ENCODE peak calls at places on chromosomes 16 and 17, in four cellular contexts. E is pancreas, G is neuronal stem cell, S is right atrium auricular region. T is an unnamed sample.
A peak's percentile ranks its signal among the peaks of the same experiment; 100 is the strongest.

GRCh38 chr17:36188891-36189306 is 7.7 kb downstream of the CCL3L1 start:
- DNase-seq in E (no peak), G (no peak), S (no peak), T (peak; percentile 62)

GRCh38 chr17:951388-952132 is 28.0 kb downstream of the NXN start:
- DNase-seq in E (no peak), G (peak; percentile 67), S (no peak), T (peak; percentile 80)

GRCh38 chr16:85554791-85555548 is 58.2 kb upstream of the GSE1 start:
- DNase-seq in E (peak; percentile 81), G (no peak), S (peak; percentile 87), T (peak; percentile 83)

GRCh38 chr17:71792966-71793365 is 327.9 kb upstream of the SOX9 start:
- DNase-seq in E (no peak), G (no peak), S (no peak), T (no peak)

GRCh38 chr17:28413804-28414203 is 7.8 kb upstream of the SLC46A1 start:
- DNase-seq in E (no peak), G (no peak), S (no peak), T (no peak)

GRCh38 chr17:37179893-37180292 is 195.9 kb upstream of the C17orf78 start:
- DNase-seq in E (no peak), G (no peak), S (no peak), T (no peak)

GRCh38 chr17:45733781-45734180 is 50.3 kb upstream of the CRHR1 start:
- DNase-seq in E (no peak), G (no peak), S (no peak), T (no peak)

GRCh38 chr17:28282596-28282995 is 36.4 kb upstream of the TMEM97 start:
- DNase-seq in E (no peak), G (no peak), S (no peak), T (no peak)

GRCh38 chr17:76725580-76726230 is 701 bp downstream of the JMJD6 start:
- DNase-seq in E (peak; percentile 86), G (no peak), S (peak; percentile 90), T (peak; percentile 91)

GRCh38 chr16:25063865-25064264 is 47.7 kb upstream of the LCMT1 start:
- DNase-seq in E (no peak), G (no peak), S (peak; percentile 67), T (no peak)

GRCh38 chr16:11156401-11156800 is 99.6 kb downstream of the SOCS1 start:
- DNase-seq in E (no peak), G (no peak), S (no peak), T (no peak)

GRCh38 chr16:14193316-14193871 is 122.3 kb downstream of the MRTFB start:
- DNase-seq in E (no peak), G (no peak), S (no peak), T (no peak)

GRCh38 chr17:71325117-71325516 is 795.7 kb upstream of the SOX9 start:
- DNase-seq in E (no peak), G (no peak), S (no peak), T (no peak)

GRCh38 chr17:21573961-21574610 is 118.2 kb upstream of the KCNJ18 start:
- DNase-seq in E (no peak), G (no peak), S (peak; percentile 69), T (no peak)

GRCh38 chr16:35516551-35516950 is 2057.1 kb downstream of the TP53TG3F start:
- DNase-seq in E (no peak), G (no peak), S (no peak), T (no peak)

GRCh38 chr17:83150369-83151055 is 71.1 kb downstream of the METRNL start:
- DNase-seq in E (no peak), G (no peak), S (peak; percentile 47), T (no peak)

GRCh38 chr17:8326591-8327583 is 12.8 kb upstream of the ODF4 start:
- DNase-seq in E (peak; percentile 74), G (no peak), S (peak; percentile 62), T (no peak)

GRCh38 chr17:66567234-66568170 is 265.1 kb downstream of the PRKCA start:
- DNase-seq in E (peak; percentile 92), G (peak; percentile 59), S (peak; percentile 78), T (no peak)

GRCh38 chr17:77446959-77447634 is 306.3 kb downstream of the SEC14L1 start:
- DNase-seq in E (no peak), G (no peak), S (no peak), T (no peak)

GRCh38 chr16:30698816-30699614 is at the start of gene SRCAP:
- DNase-seq in E (peak; percentile 88), G (peak; percentile 81), S (peak; percentile 86), T (peak; percentile 92)
- H3K27ac ChIP-seq in E (peak within 1 kb of the TSS; percentile 100), G (peak within 1 kb of the TSS; percentile 100), S (peak within 1 kb of the TSS; percentile 100), T (peak within 1 kb of the TSS; percentile 100)

GRCh38 chr16:30351001-30351441 is 4.1 kb downstream of the CD2BP2 start:
- DNase-seq in E (no peak), G (no peak), S (no peak), T (no peak)

GRCh38 chr16:30353438-30354129 is 1.5 kb downstream of the CD2BP2 start:
- DNase-seq in E (peak; percentile 59), G (no peak), S (no peak), T (no peak)

GRCh38 chr16:30350134-30350871 is 4.8 kb downstream of the CD2BP2 start:
- DNase-seq in E (no peak), G (no peak), S (no peak), T (no peak)

GRCh38 chr16:30352488-30353401 is 2.4 kb downstream of the CD2BP2 start:
- DNase-seq in E (peak; percentile 37), G (no peak), S (no peak), T (no peak)

GRCh38 chr16:30351586-30352419 is 3.3 kb downstream of the CD2BP2 start:
- DNase-seq in E (peak; percentile 83), G (no peak), S (peak; percentile 92), T (no peak)
- H3K27ac ChIP-seq in E (peak overlapping the region; percentile 16), G (no peak overlapping the region), S (peak overlapping the region; percentile 87), T (peak overlapping the region; percentile 30)

DNA sequence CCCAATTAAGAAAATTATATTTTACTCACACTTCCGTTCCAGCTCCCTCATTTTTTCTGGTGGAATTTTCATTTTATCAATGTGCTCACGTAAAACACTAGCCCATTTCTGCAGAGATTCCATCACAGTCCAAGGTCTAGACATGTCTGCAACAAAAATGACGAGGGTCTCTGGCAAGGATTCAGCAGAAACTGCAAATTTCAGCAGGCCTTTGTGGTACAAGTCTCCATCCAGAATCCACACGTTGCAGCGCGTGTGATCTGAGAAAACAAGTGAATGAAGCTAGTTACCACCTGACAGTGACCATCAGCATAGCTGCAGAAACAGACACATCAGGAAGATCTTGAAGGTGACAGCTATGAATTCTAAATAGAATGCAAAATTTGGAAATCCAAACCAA is 9.0 kb downstream of the DYNC1LI2 start:
- DNase-seq in E (no peak), G (no peak), S (no peak), T (no peak)
- H3K27ac ChIP-seq in E (no peak overlapping the region), G (no peak overlapping the region), S (peak overlapping the region; percentile 86), T (peak overlapping the region; percentile 84)

DNA sequence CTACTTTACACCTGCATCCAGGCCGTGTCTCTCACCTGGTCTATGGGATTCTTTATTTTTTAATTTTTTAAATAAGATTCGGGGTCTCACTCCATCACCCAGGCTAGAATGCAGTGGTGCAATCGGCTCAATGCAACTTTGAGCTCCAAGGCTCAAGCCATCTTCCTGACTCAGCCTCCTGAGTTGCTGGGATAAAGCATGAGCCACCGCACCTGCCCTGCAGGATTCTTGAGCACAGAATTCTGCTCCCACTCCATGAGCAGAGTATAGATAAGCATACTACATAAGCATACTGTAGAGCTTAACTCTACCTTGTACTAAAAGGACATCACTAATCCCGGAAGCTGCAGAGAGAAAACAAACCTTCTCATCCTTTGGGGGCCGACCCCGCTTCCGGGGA is 15.5 kb downstream of the GLYR1 start:
- DNase-seq in E (no peak), G (no peak), S (no peak), T (no peak)
- H3K27ac ChIP-seq in E (no peak overlapping the region), G (no peak overlapping the region), S (no peak overlapping the region), T (no peak overlapping the region)

GRCh38 chr17:38921756-38922411 is 3.5 kb upstream of the LASP1NB start:
- DNase-seq in E (peak; percentile 48), G (no peak), S (peak; percentile 57), T (no peak)
- H3K27ac ChIP-seq in E (no peak overlapping the region), G (peak overlapping the region; percentile 64), S (peak overlapping the region; percentile 63), T (peak overlapping the region; percentile 90)

T was measured in coronary artery.